ENCODE peak calls at places on chromosome 14, in nine cellular contexts. R is stimulated activated CD4-positive, alpha-beta T cell treated with anti-CD3 and anti-CD28 coated beads, Interleukin-2, amount 100 ng/mL, for 4 hours; Z is amniotic stem cell; I is fibroblast of pulmonary artery; Q is stimulated activated CD8-positive, alpha-beta memory T cell treated with anti-CD3 and anti-CD28 coated beads, Interleukin-7, amount 100 ng/mL, for 1 hour; T is activated CD4-positive, CD25-positive, alpha-beta regulatory T cell; O is NCI-H446 treated with DMSO at 0.1 percent for 48 hours; D is AG10803; J is GM12865. G is an unnamed sample.

GRCh38 chr14:33916663-33917565 is 34.0 kb downstream of the EGLN3 start:
- DNase-seq in T (no peak), R (no peak), O (peak; percentile 88), J (no peak), I (peak; percentile 77), Z (no peak), D (no peak), Q (no peak), G (no peak)

GRCh38 chr14:65791551-65791981 is 379.0 kb downstream of the FUT8 start:
- DNase-seq in J (peak; percentile 39), I (peak; percentile 18), Q (no peak), Z (no peak), O (no peak), T (no peak), R (no peak), D (peak; percentile 71), G (no peak)

GRCh38 chr14:75156901-75157300 is 19.5 kb downstream of the TMED10 start:
- DNase-seq in T (no peak), J (no peak), O (no peak), R (no peak), Q (no peak), D (no peak), Z (no peak), I (no peak), G (no peak)

GRCh38 chr14:102930753-102931579 is 8.5 kb downstream of the AMN start:
- DNase-seq in Z (no peak), R (no peak), Q (no peak), J (no peak), O (no peak), D (peak; percentile 23), T (no peak), I (peak; percentile 10), G (no peak)

GRCh38 chr14:100899841-100900771 is 3.4 kb downstream of the RTL1 start:
- DNase-seq in R (no peak), I (no peak), Q (no peak), O (no peak), T (no peak), D (no peak), Z (no peak), J (no peak), G (no peak)

GRCh38 chr14:91220581-91221000 is 23.9 kb downstream of the GPR68 start:
- DNase-seq in D (no peak), Q (no peak), T (no peak), I (no peak), R (no peak), Z (no peak), J (no peak), O (peak; percentile 100), G (no peak)

GRCh38 chr14:92058006-92058917 is 18.4 kb upstream of the TRIP11 start:
- DNase-seq in Q (no peak), Z (no peak), T (no peak), O (no peak), R (no peak), I (no peak), J (no peak), D (no peak), G (no peak)

GRCh38 chr14:102481791-102482238 is 27.8 kb downstream of the ANKRD9 start:
- DNase-seq in R (no peak), I (peak; percentile 26), T (no peak), D (no peak), O (no peak), J (no peak), Z (no peak), Q (no peak), G (no peak)

GRCh38 chr14:71138236-71139057 is 231.2 kb downstream of the PCNX1 start:
- DNase-seq in T (no peak), Z (no peak), Q (no peak), O (peak; percentile 19), I (no peak), J (no peak), D (peak; percentile 52), R (no peak), G (no peak)

GRCh38 chr14:77097006-77097688 is 911 bp upstream of the CIPC start:
- DNase-seq in J (no peak), I (no peak), Z (peak; percentile 44), R (no peak), O (no peak), T (no peak), Q (no peak), D (peak; percentile 27), G (no peak)

GRCh38 chr14:93880025-93880820 is 46.9 kb upstream of the FAM181A start:
- DNase-seq in Q (no peak), I (no peak), Z (no peak), J (no peak), D (peak; percentile 76), R (no peak), O (no peak), T (no peak), G (no peak)

GRCh38 chr14:60163741-60164140 is 1.5 kb downstream of the DHRS7 start:
- DNase-seq in D (no peak), Z (no peak), J (no peak), T (no peak), O (no peak), I (no peak), Q (no peak), R (no peak), G (peak; percentile 17)

GRCh38 chr14:68306265-68306933 is 486.5 kb downstream of the ZFP36L1 start:
- DNase-seq in Q (no peak), Z (no peak), D (no peak), T (no peak), O (no peak), I (no peak), R (no peak), J (peak; percentile 91), G (no peak)

GRCh38 chr14:89667983-89668382 is 250.9 kb upstream of the FOXN3 start:
- DNase-seq in T (no peak), I (peak; percentile 17), O (no peak), R (no peak), Q (no peak), Z (no peak), D (no peak), J (no peak), G (no peak)

GRCh38 chr14:56555921-56556570 is 23.6 kb upstream of the TMEM260 start:
- DNase-seq in R (no peak), I (peak; percentile 65), T (no peak), Z (no peak), J (peak; percentile 19), D (peak; percentile 41), O (no peak), Q (no peak), G (no peak)

GRCh38 chr14:92531151-92531873 is 17.7 kb downstream of the RIN3 start:
- DNase-seq in O (no peak), Z (no peak), D (no peak), T (no peak), R (peak; percentile 60), I (no peak), J (peak; percentile 53), Q (peak; percentile 75), G (no peak)

GRCh38 chr14:22984959-22985658 is 2.8 kb upstream of the AJUBA start:
- DNase-seq in Q (no peak), T (no peak), O (no peak), Z (no peak), J (no peak), R (no peak), I (no peak), D (no peak), G (no peak)

GRCh38 chr14:68468437-68469207 is 324.2 kb downstream of the ZFP36L1 start:
- DNase-seq in O (no peak), T (no peak), I (peak; percentile 59), Q (no peak), Z (no peak), J (peak; percentile 59), R (peak; percentile 13), D (peak; percentile 85), G (no peak)

GRCh38 chr14:77037886-77038511 is 9.5 kb upstream of the IRF2BPL start:
- DNase-seq in T (peak; percentile 26), Q (no peak), D (no peak), J (no peak), I (no peak), O (no peak), Z (no peak), R (peak; percentile 58), G (no peak)

GRCh38 chr14:25090281-25090680 is 40.3 kb upstream of the STXBP6 start:
- DNase-seq in J (no peak), R (no peak), D (no peak), O (no peak), T (no peak), I (no peak), Q (no peak), Z (no peak), G (no peak)

GRCh38 chr14:58722433-58722832 is 84.7 kb downstream of the DACT1 start:
- DNase-seq in T (no peak), R (no peak), O (no peak), D (no peak), Q (no peak), J (no peak), I (no peak), Z (no peak), G (no peak)

GRCh38 chr14:90808759-90809529 is 7.3 kb downstream of the TTC7B start:
- DNase-seq in T (no peak), R (no peak), Z (no peak), O (no peak), D (peak; percentile 13), I (no peak), Q (no peak), J (no peak), G (no peak)

GRCh38 chr14:85313801-85314207 is 216.1 kb upstream of the FLRT2 start:
- DNase-seq in T (no peak), I (peak; percentile 16), J (no peak), Z (no peak), O (no peak), Q (no peak), R (no peak), D (peak; percentile 86), G (no peak)

GRCh38 chr14:74792249-74793039 is 29.3 kb downstream of the YLPM1 start:
- DNase-seq in R (no peak), T (no peak), D (peak; percentile 15), Z (no peak), I (peak; percentile 26), O (no peak), J (peak; percentile 22), Q (no peak), G (no peak)

GRCh38 chr14:20415723-20416622 is 2.7 kb upstream of the TEP1 start:
- DNase-seq in R (peak; percentile 26), Z (no peak), Q (no peak), J (peak; percentile 79), I (peak; percentile 75), T (no peak), O (peak; percentile 61), D (peak; percentile 58), G (no peak)

GRCh38 chr14:86777950-86778602 is 1214.9 kb downstream of the GALC start:
- DNase-seq in T (no peak), Q (no peak), O (peak; percentile 56), J (no peak), D (peak; percentile 60), Z (peak; percentile 46), R (no peak), I (peak; percentile 81), G (no peak)

GRCh38 chr14:98185036-98185435 is 1087.0 kb downstream of the BCL11B start:
- DNase-seq in R (no peak), D (no peak), T (no peak), O (no peak), I (no peak), Q (no peak), Z (no peak), J (no peak), G (no peak)

GRCh38 chr14:60573943-60574496 is 65.1 kb downstream of the SIX6 start:
- DNase-seq in J (no peak), T (no peak), I (peak; percentile 56), Z (no peak), O (no peak), D (peak; percentile 96), Q (no peak), R (no peak), G (no peak)

G was measured in frontal cortex.